ENCODE peak calls at places on chromosomes 3 and 15, in eight cellular contexts. K is B cell; W is NCI-H69; N is stimulated activated CD4-positive, alpha-beta T cell treated with anti-CD3 and anti-CD28 coated beads, Interleukin-12 subunit alpha, Interleukin-12 subunit beta, amount 100 ng/mL, for 4 hours; V is activated CD4-positive, alpha-beta T cell treated with anti-CD3 and anti-CD28 coated beads, Interleukin-2, amount 50 U/mL, for 1 hour; C is keratinocyte; Y is NCI-H524; O is activated T-helper 1 cell treated with Interleukin-2 at 50 U/mL for 16 hours. X is an unnamed sample.

GRCh38 chr3:13080591-13080990 is 7.4 kb upstream of the IQSEC1 start:
- DNase-seq in K (no peak), W (peak), N (no peak), V (no peak), C (no peak), Y (no peak), O (no peak), X (no peak)

GRCh38 chr3:120170223-120170622 is 76.0 kb upstream of the GSK3B start:
- DNase-seq in K (no peak), W (peak), N (no peak), V (no peak), C (peak), Y (no peak), O (no peak), X (no peak)

GRCh38 chr3:143977326-143978262 is 6.0 kb downstream of the DIPK2A start:
- DNase-seq in K (no peak), W (no peak), N (no peak), V (no peak), C (no peak), Y (no peak), O (no peak), X (no peak)

GRCh38 chr3:46860381-46861292 is 2.6 kb downstream of the MYL3 start:
- DNase-seq in K (peak), W (peak), N (peak), V (no peak), C (no peak), Y (peak), O (no peak), X (peak)

GRCh38 chr3:179000144-179000543 is 71.5 kb downstream of the ZMAT3 start:
- DNase-seq in K (no peak), W (no peak), N (no peak), V (no peak), C (no peak), Y (no peak), O (no peak), X (no peak)

GRCh38 chr3:110614181-110614580 is 457.4 kb upstream of the NECTIN3 start:
- DNase-seq in K (no peak), W (no peak), N (no peak), V (no peak), C (no peak), Y (no peak), O (no peak), X (no peak)

GRCh38 chr3:5217824-5218595 is 30.5 kb downstream of the EDEM1 start:
- DNase-seq in K (no peak), W (no peak), N (no peak), V (no peak), C (no peak), Y (no peak), O (no peak), X (no peak)

GRCh38 chr15:53128652-53129051 is 338.5 kb upstream of the ONECUT1 start:
- DNase-seq in K (no peak), W (no peak), N (no peak), V (no peak), C (no peak), Y (no peak), O (no peak), X (no peak)

GRCh38 chr15:99692825-99693224 is 40.4 kb downstream of the LYSMD4 start:
- DNase-seq in K (no peak), W (peak), N (no peak), V (no peak), C (no peak), Y (no peak), O (no peak), X (no peak)

GRCh38 chr3:42123012-42123581 is 31.9 kb downstream of the TRAK1 start:
- DNase-seq in K (no peak), W (peak), N (no peak), V (no peak), C (no peak), Y (no peak), O (no peak), X (no peak)

GRCh38 chr3:179067839-179068238 is 3.8 kb downstream of the ZMAT3 start:
- DNase-seq in K (no peak), W (peak), N (no peak), V (no peak), C (no peak), Y (no peak), O (no peak), X (no peak)

GRCh38 chr3:50365842-50366220 is 6.5 kb upstream of the TMEM115 start:
- DNase-seq in K (no peak), W (no peak), N (no peak), V (no peak), C (no peak), Y (no peak), O (no peak), X (no peak)

GRCh38 chr15:88382482-88382983 is 84.7 kb downstream of the MRPL46 start:
- DNase-seq in K (no peak), W (no peak), N (no peak), V (no peak), C (no peak), Y (peak), O (no peak), X (no peak)

GRCh38 chr3:21752749-21753347 is 1.8 kb upstream of the ZNF385D start:
- DNase-seq in K (no peak), W (peak), N (no peak), V (no peak), C (no peak), Y (peak), O (no peak), X (no peak)

GRCh38 chr3:190532626-190533155 is 18.8 kb downstream of the IL1RAP start:
- DNase-seq in K (no peak), W (no peak), N (no peak), V (no peak), C (no peak), Y (no peak), O (no peak), X (no peak)

GRCh38 chr3:55329849-55330248 is 157.3 kb downstream of the WNT5A start:
- DNase-seq in K (no peak), W (no peak), N (no peak), V (no peak), C (no peak), Y (no peak), O (no peak), X (no peak)

GRCh38 chr3:126982522-126983175 is at the start of gene PLXNA1:
- DNase-seq in K (peak), W (peak), N (peak), V (peak), C (no peak), Y (peak), O (peak), X (peak)

GRCh38 chr3:142647856-142648255 is 51.7 kb downstream of the PLS1 start:
- DNase-seq in K (no peak), W (peak), N (no peak), V (no peak), C (peak), Y (no peak), O (no peak), X (no peak)

GRCh38 chr3:28036599-28037575 is 204.5 kb upstream of the CMC1 start:
- DNase-seq in K (no peak), W (no peak), N (no peak), V (no peak), C (no peak), Y (no peak), O (no peak), X (no peak)

GRCh38 chr15:88664151-88664778 is 25.4 kb downstream of the ISG20 start:
- DNase-seq in K (peak), W (peak), N (no peak), V (peak), C (no peak), Y (no peak), O (no peak), X (peak)

GRCh38 chr15:40060241-40060961 is 21.4 kb upstream of the SRP14 start:
- DNase-seq in K (no peak), W (no peak), N (no peak), V (no peak), C (no peak), Y (no peak), O (no peak), X (no peak)

GRCh38 chr15:48617619-48618018 is 27.9 kb downstream of the FBN1 start:
- DNase-seq in K (no peak), W (no peak), N (no peak), V (no peak), C (no peak), Y (no peak), O (no peak), X (no peak)

GRCh38 chr15:38074029-38074428 is 139.6 kb downstream of the TMCO5A start:
- DNase-seq in K (no peak), W (no peak), N (no peak), V (no peak), C (no peak), Y (no peak), O (no peak), X (no peak)

X was measured in CD4-positive, alpha-beta memory T cell.